ENCODE peak calls at places on chromosome 6, in six cellular contexts. G, N, T, O, V and W are unnamed samples.
A peak's percentile ranks its signal among the peaks of the same experiment; 100 is the strongest.

GRCh38 chr6:12313992-12314589 is 23.9 kb downstream of the EDN1 start:
- DNase-seq in G (no peak), N (no peak), T (no peak), O (peak; percentile 95), V (peak; percentile 96), W (no peak)

GRCh38 chr6:130825772-130826441 is 1.3 kb upstream of the SMLR1 start:
- DNase-seq in G (no peak), N (no peak), T (no peak), O (no peak), V (no peak), W (no peak)

GRCh38 chr6:41689171-41690008 is 46.0 kb downstream of the TFEB start:
- DNase-seq in G (no peak), N (peak; percentile 30), T (no peak), O (peak; percentile 13), V (peak; percentile 34), W (no peak)

GRCh38 chr6:5996701-5997419 is 9.9 kb downstream of the NRN1 start:
- DNase-seq in G (no peak), N (peak; percentile 48), T (peak; percentile 9), O (no peak), V (no peak), W (no peak)

GRCh38 chr6:31403283-31403989 is at the start of gene MICA:
- DNase-seq in G (peak; percentile 71), N (peak; percentile 92), T (peak; percentile 8), O (peak; percentile 64), V (peak; percentile 94), W (peak; percentile 90)

GRCh38 chr6:1422290-1422689 is 32.9 kb downstream of the FOXF2 start:
- DNase-seq in G (no peak), N (no peak), T (no peak), O (no peak), V (peak; percentile 46), W (no peak)

GRCh38 chr6:39154705-39155104 is 39.7 kb upstream of the SAYSD1 start:
- DNase-seq in G (no peak), N (no peak), T (no peak), O (no peak), V (no peak), W (no peak)

GRCh38 chr6:25601797-25602679 is 50.0 kb upstream of the SCGN start:
- DNase-seq in G (no peak), N (peak; percentile 48), T (peak; percentile 59), O (peak; percentile 81), V (peak; percentile 70), W (no peak)

GRCh38 chr6:36590237-36590636 is 3.9 kb upstream of the SRSF3 start:
- DNase-seq in G (no peak), N (peak; percentile 79), T (no peak), O (peak; percentile 89), V (peak; percentile 74), W (no peak)

GRCh38 chr6:17583811-17584210 is 16.3 kb upstream of the FAM8A1 start:
- DNase-seq in G (no peak), N (peak; percentile 15), T (no peak), O (no peak), V (no peak), W (no peak)

GRCh38 chr6:127725821-127726220 is 148.8 kb downstream of the C6orf58 start:
- DNase-seq in G (no peak), N (no peak), T (no peak), O (no peak), V (no peak), W (no peak)

GRCh38 chr6:36364669-36365479 is 22.6 kb downstream of the ETV7 start:
- DNase-seq in G (no peak), N (no peak), T (no peak), O (peak; percentile 37), V (no peak), W (no peak)

GRCh38 chr6:148565321-148565926 is 181.4 kb upstream of the UST start:
- DNase-seq in G (no peak), N (no peak), T (no peak), O (no peak), V (no peak), W (no peak)

GRCh38 chr6:14270925-14271791 is 153.6 kb downstream of the CD83 start:
- DNase-seq in G (peak; percentile 26), N (peak; percentile 83), T (no peak), O (peak; percentile 98), V (peak; percentile 99), W (peak; percentile 65)

GRCh38 chr6:29816030-29816429 is 11.6 kb upstream of the HLA-G start:
- DNase-seq in G (no peak), N (no peak), T (no peak), O (no peak), V (peak; percentile 17), W (no peak)

GRCh38 chr6:76790881-76791280 is 672.4 kb downstream of the HTR1B start:
- DNase-seq in G (no peak), N (no peak), T (no peak), O (no peak), V (no peak), W (no peak)

GRCh38 chr6:109322825-109323580 is 59.3 kb downstream of the CD164 start:
- DNase-seq in G (no peak), N (no peak), T (no peak), O (no peak), V (no peak), W (no peak)

GRCh38 chr6:2914318-2914660 is 11.2 kb upstream of the SERPINB9 start:
- DNase-seq in G (no peak), N (no peak), T (no peak), O (no peak), V (no peak), W (no peak)

GRCh38 chr6:69580696-69581095 is 216.1 kb downstream of the LMBRD1 start:
- DNase-seq in G (no peak), N (no peak), T (peak; percentile 1), O (no peak), V (no peak), W (no peak)